ENCODE peak calls at places on chromosomes 16 and 17, in seven cellular contexts. A is stomach, V is vagina, X is prostate gland, D is breast epithelium, C is esophagus muscularis mucosa, T is HCT116. N is an unnamed sample. For H3K4me1, the result is how much of the 10 kb centered on the place peaks cover.

GRCh38 chr16:2975161-2975795 is 5.0 kb downstream of the PKMYT1 start:
- DNase-seq in C (no peak), V (no peak), D (no peak), X (no peak), A (no peak), T (no peak), N (no peak)

GRCh38 chr17:79078476-79079190 is 4.0 kb downstream of the ENGASE start:
- DNase-seq in A (no peak), T (no peak), X (no peak), D (no peak), C (no peak), V (no peak), N (no peak)

GRCh38 chr17:72360386-72360940 is 239.6 kb downstream of the SOX9 start:
- DNase-seq in A (no peak), C (no peak), D (no peak), T (no peak), V (no peak), X (no peak), N (no peak)

GRCh38 chr17:27354051-27354490 is 60.2 kb downstream of the WSB1 start:
- DNase-seq in C (no peak), X (no peak), T (no peak), A (no peak), V (no peak), D (no peak), N (no peak)

GRCh38 chr16:55333690-55334089 is 9.7 kb downstream of the IRX6 start:
- DNase-seq in X (no peak), A (no peak), V (no peak), D (no peak), C (no peak), T (no peak), N (no peak)

GRCh38 chr17:29760771-29761682 is 138.3 kb upstream of the CORO6 start:
- DNase-seq in D (peak), V (no peak), C (peak), X (peak), T (no peak), A (peak), N (peak)

GRCh38 chr17:4728124-4728523 is 3.1 kb upstream of the MED11 start:
- DNase-seq in T (no peak), C (no peak), V (no peak), A (peak), X (no peak), D (no peak), N (no peak)

GRCh38 chr17:68033636-68034451 is 1.7 kb upstream of the KPNA2 start:
- DNase-seq in A (no peak), C (no peak), X (no peak), T (peak), V (no peak), D (no peak), N (no peak)

GRCh38 chr17:39212200-39212810 is 12.2 kb downstream of the RPL19 start:
- DNase-seq in C (no peak), A (no peak), T (no peak), V (no peak), X (no peak), D (no peak), N (no peak)

GRCh38 chr17:44119062-44119461 is 4.4 kb downstream of the HDAC5 start:
- DNase-seq in D (no peak), V (no peak), C (no peak), A (no peak), X (no peak), T (no peak), N (no peak)

GRCh38 chr17:76270770-76271668 is 5.9 kb downstream of the UBALD2 start:
- DNase-seq in A (no peak), D (no peak), X (no peak), V (no peak), C (no peak), T (no peak), N (no peak)

GRCh38 chr16:50371936-50372595 is 3.3 kb upstream of the BRD7 start:
- DNase-seq in T (no peak), V (no peak), X (no peak), A (no peak), C (peak), D (no peak), N (no peak)

GRCh38 chr17:38602453-38602852 is 3.3 kb downstream of the SRCIN1 start:
- DNase-seq in A (no peak), X (no peak), C (no peak), T (no peak), D (no peak), V (no peak), N (no peak)

GRCh38 chr16:31386157-31386984 is 6.8 kb upstream of the ITGAD start:
- DNase-seq in D (no peak), A (no peak), X (no peak), C (no peak), T (peak), V (no peak), N (no peak)

GRCh38 chr16:89602273-89602951 is 11.0 kb upstream of the DPEP1 start:
- DNase-seq in V (no peak), D (no peak), C (no peak), T (peak), A (no peak), X (no peak), N (no peak)

GRCh38 chr17:65181237-65182061 is 44.3 kb downstream of the RGS9 start:
- DNase-seq in T (no peak), V (no peak), A (no peak), X (no peak), D (no peak), C (no peak), N (no peak)

GRCh38 chr17:80026359-80027042 is 9.2 kb downstream of the TBC1D16 start:
- DNase-seq in T (no peak), D (peak), C (no peak), A (peak), V (no peak), X (peak), N (no peak)

GRCh38 chr16:89325861-89326471 is 108.5 kb downstream of the ZNF778 start:
- DNase-seq in D (no peak), T (no peak), A (peak), X (no peak), V (no peak), C (no peak), N (no peak)

GRCh38 chr17:41178843-41179616 is 1.0 kb upstream of the KRTAP4-2 start:
- DNase-seq in A (no peak), D (no peak), V (no peak), T (no peak), C (no peak), X (no peak), N (no peak)

DNA sequence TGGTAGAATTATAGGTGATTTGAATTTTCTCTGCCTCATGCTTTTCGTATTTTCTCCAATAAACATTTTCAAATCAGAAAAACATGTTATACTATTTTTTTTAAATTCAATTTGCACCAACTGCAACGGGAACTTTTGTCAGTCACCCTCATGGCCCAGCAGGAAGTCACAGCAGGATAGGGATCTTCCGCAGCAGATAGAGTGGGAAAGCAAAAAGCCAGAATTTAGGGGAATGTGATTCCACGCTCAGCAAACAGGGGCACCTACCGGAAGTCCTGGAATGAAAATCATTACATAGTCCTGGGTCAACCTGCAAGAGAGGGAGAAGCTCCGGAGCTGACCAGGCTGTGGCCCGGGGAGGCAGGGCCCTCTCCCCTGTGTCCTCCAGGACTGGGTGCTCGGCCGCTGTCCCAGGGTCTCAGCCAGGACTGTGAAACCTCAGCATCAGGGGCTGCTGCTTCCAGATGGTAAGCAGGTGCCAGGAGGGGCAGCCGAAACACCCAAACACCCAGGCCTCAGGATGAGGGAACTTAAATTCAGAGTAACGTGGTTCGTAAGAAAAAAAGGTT is 3.9 kb downstream of the SLC47A2 start:
- DNase-seq in X (no peak), C (no peak), D (no peak), V (no peak), A (no peak), T (no peak), N (no peak)
- H3K27ac ChIP-seq in X (no peak), C (no peak), D (no peak), V (no peak), A (no peak), T (no peak), N (no peak)

GRCh38 chr17:63842173-63842539 is 329 bp downstream of the SMARCD2 start:
- DNase-seq in V (no peak), T (no peak), X (peak), D (no peak), A (peak), C (no peak), N (no peak)
- H3K4me1 ChIP-seq in V (half or more), T (under half), X (under half), D (under half), A (half or more), C (half or more), N (half or more)

DNA sequence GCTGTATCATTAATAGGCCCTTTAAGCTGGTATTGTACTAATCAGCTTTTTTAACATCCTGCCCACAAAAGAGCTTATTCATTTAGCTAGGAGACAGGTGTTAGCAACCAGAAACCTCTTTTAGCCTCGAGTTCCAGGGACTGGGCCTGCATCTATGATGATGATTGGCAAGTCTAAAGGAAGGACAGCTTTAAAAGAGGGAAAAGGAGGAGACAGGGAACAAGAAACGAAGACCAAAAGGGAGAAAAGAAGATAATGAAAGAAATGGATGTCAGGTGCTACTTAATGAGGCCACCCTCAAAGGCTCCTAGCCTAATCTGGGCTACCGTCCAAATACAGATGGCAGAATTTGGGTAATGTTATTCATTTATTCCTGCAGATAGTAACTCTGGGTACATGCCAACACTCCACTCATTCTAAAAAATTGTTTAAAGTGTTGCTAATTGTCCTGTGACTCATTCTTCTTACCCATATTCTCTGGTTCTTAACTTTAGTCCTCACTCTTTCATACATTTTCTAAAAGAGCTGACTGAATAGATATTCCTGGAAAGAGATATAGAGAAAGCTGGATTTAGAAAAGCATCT is 18.7 kb upstream of the RFFL start:
- DNase-seq in T (peak), X (no peak), D (no peak), A (no peak), C (no peak), V (no peak), N (no peak)
- TF ChIP-seq POLR2AphosphoS5 in T (peak), X (no peak), D (no peak), A (no peak), C (no peak), V (no peak), N (no peak)

GRCh38 chr17:5784791-5785190 is 200.5 kb upstream of the NLRP1 start:
- DNase-seq in D (no peak), C (no peak), X (no peak), A (no peak), T (no peak), V (no peak), N (no peak)
- H3K27ac ChIP-seq in D (no peak), C (no peak), X (no peak), A (no peak), T (no peak), V (no peak), N (no peak)

DNA sequence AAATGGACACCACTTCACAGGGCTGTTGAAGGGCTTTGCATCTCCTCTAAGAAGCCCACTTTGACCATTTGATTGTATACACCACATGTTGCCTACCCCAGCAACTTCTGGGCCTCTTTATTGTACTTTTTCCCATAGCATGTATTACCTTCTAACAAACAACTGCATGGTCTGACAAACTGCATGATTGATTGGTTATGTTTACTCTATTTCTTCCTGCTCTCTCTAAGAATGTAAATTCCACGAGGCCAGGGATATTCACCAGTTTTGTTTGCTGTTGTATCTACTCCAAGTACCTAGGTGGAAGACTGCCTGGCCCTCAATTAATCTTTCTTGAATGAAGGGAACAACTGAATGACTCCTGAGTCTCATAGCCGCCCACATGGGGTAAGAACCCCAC is 22.2 kb upstream of the BBS2 start:
- DNase-seq in A (no peak), T (no peak), C (no peak), V (no peak), D (no peak), X (no peak), N (no peak)
- H3K4me1 ChIP-seq in A (under half), T (under half), C (under half), V (under half), D (under half), X (under half), N (under half)

DNA sequence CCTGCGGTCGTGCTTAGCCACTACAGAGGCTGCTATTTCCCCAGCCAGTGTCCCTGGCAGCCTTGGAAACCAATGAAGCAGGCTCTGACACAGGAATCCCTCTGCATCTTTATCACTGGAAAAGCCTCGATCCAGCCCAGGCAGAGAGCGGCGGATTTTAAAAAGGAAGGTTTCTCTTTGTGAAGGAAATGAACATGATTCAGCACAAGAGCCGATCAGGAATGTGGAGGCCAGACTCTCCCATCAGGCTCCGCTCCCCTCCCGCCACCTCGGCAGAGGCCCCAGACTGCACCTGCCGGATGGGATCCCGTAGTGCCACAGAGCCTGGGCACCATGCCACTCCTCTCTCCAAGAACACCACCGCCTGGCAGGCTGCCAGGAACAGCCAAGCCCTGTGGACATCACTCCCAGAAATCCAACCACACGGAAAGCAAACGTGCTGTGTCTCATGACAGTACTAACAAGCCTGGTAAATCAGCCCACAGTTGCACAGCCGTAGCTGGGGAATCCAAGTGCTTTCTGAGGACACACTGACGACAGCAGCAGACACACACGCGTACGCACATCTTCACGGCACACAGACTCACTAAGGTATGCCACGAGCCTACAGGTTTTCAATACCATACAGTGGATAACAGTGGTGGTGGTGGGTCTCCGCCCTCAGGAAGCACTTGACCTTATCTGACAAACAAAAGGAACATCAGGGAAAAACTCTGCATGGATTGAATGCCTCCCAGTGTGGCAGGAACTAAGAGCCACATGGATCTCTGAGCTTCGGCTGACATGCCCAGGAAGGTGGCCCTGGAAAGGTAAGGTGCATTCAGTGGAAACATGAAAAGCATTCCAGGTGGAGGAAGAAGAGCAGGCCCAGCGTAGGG is 5.4 kb downstream of the LRRC75A start:
- DNase-seq in T (no peak), X (peak), D (peak), V (no peak), C (no peak), A (peak), N (peak)
- TF ChIP-seq POLR2AphosphoS5 in T (no peak), X (peak), D (peak), V (no peak), C (peak), A (peak), N (no peak)

GRCh38 chr16:66226762-66227161 is 139.7 kb upstream of the CDH5 start:
- DNase-seq in D (no peak), T (no peak), X (no peak), C (no peak), V (no peak), A (no peak), N (peak)
- H3K27ac ChIP-seq in D (no peak), T (no peak), X (no peak), C (no peak), V (no peak), A (no peak), N (no peak)

N was measured in suprapubic skin.